ENCODE peak calls at places on chromosome 12, in eight cellular contexts. C is foreskin keratinocyte, O is psoas muscle, V is HepG2, R is IMR-90, P is sigmoid colon, B is HCT116, F is stomach. W is an unnamed sample.

GRCh38 chr12:64833928-64834327 is 9.5 kb downstream of the TBC1D30 start:
- DNase-seq in C (no peak), O (no peak), V (no peak), R (no peak), P (no peak), B (no peak), F (no peak), W (no peak)

GRCh38 chr12:2408262-2408661 is 355.5 kb downstream of the CACNA1C start:
- DNase-seq in C (no peak), O (no peak), V (no peak), R (no peak), P (no peak), B (no peak), F (no peak), W (no peak)

GRCh38 chr12:130873825-130874224 is 2.0 kb downstream of the RAN start:
- DNase-seq in C (no peak), O (no peak), V (no peak), R (no peak), P (no peak), B (no peak), F (no peak), W (no peak)

GRCh38 chr12:32949815-32950214 is 53.2 kb upstream of the PKP2 start:
- DNase-seq in C (no peak), O (no peak), V (no peak), R (no peak), P (no peak), B (no peak), F (no peak), W (no peak)

GRCh38 chr12:97960741-97961608 is 498.4 kb downstream of the RMST start:
- DNase-seq in C (no peak), O (no peak), V (peak), R (no peak), P (no peak), B (peak), F (peak), W (no peak)

GRCh38 chr12:26845057-26845666 is 12.2 kb upstream of the ITPR2 start:
- DNase-seq in C (no peak), O (peak), V (peak), R (peak), P (peak), B (peak), F (peak), W (no peak)

GRCh38 chr12:12035229-12035628 is 35.5 kb upstream of the BCL2L14 start:
- DNase-seq in C (no peak), O (no peak), V (no peak), R (no peak), P (no peak), B (no peak), F (no peak), W (no peak)

GRCh38 chr12:98355322-98355721 is 160.1 kb upstream of the TMPO start:
- DNase-seq in C (peak), O (no peak), V (no peak), R (peak), P (no peak), B (no peak), F (no peak), W (no peak)

GRCh38 chr12:104521731-104522130 is 65.0 kb downstream of the CHST11 start:
- DNase-seq in C (no peak), O (no peak), V (no peak), R (peak), P (no peak), B (no peak), F (no peak), W (no peak)

GRCh38 chr12:1132309-1132708 is 141.3 kb downstream of the ERC1 start:
- DNase-seq in C (no peak), O (no peak), V (no peak), R (no peak), P (no peak), B (no peak), F (no peak), W (no peak)

GRCh38 chr12:120015313-120015712 is 26.3 kb downstream of the BICDL1 start:
- DNase-seq in C (no peak), O (no peak), V (no peak), R (no peak), P (no peak), B (no peak), F (no peak), W (no peak)

GRCh38 chr12:85874064-85874463 is at the start of gene NTS:
- DNase-seq in C (peak), O (no peak), V (no peak), R (no peak), P (no peak), B (no peak), F (no peak), W (no peak)

GRCh38 chr12:48199784-48200198 is 3.3 kb downstream of the OR10AD1 start:
- DNase-seq in C (no peak), O (no peak), V (no peak), R (peak), P (no peak), B (no peak), F (no peak), W (no peak)

GRCh38 chr12:65419284-65420072 is 141.0 kb downstream of the MSRB3 start:
- DNase-seq in C (no peak), O (no peak), V (no peak), R (no peak), P (no peak), B (no peak), F (no peak), W (no peak)

GRCh38 chr12:98911396-98911795 is 266.3 kb downstream of the APAF1 start:
- DNase-seq in C (no peak), O (no peak), V (no peak), R (no peak), P (no peak), B (no peak), F (no peak), W (no peak)

GRCh38 chr12:104758771-104759170 is 199.3 kb downstream of the SLC41A2 start:
- DNase-seq in C (no peak), O (no peak), V (no peak), R (no peak), P (no peak), B (no peak), F (no peak), W (no peak)

GRCh38 chr12:28497889-28498411 is 307.7 kb downstream of the CCDC91 start:
- DNase-seq in C (peak), O (no peak), V (no peak), R (peak), P (no peak), B (peak), F (no peak), W (no peak)
- H3K27ac ChIP-seq in C (peak), O (no peak), V (no peak), R (no peak), P (no peak), B (no peak), F (no peak), W (peak)

GRCh38 chr12:72673853-72674252 is 401.7 kb downstream of the TRHDE start:
- DNase-seq in C (no peak), O (no peak), V (no peak), R (no peak), P (no peak), B (no peak), F (no peak), W (no peak)
- H3K27ac ChIP-seq in C (no peak), O (no peak), V (no peak), R (no peak), P (no peak), B (no peak), F (no peak), W (no peak)

GRCh38 chr12:40692617-40693502 is 621 bp downstream of the CNTN1 start:
- DNase-seq in C (peak), O (peak), V (no peak), R (no peak), P (peak), B (no peak), F (no peak), W (peak)

GRCh38 chr12:40691913-40692616 is at the start of gene CNTN1:
- DNase-seq in C (peak), O (peak), V (no peak), R (peak), P (peak), B (peak), F (no peak), W (peak)

GRCh38 chr12:40684986-40685385 is 7.3 kb upstream of the CNTN1 start:
- DNase-seq in C (no peak), O (no peak), V (no peak), R (no peak), P (no peak), B (no peak), F (no peak), W (no peak)

GRCh38 chr12:40689576-40689975 is 2.7 kb upstream of the CNTN1 start:
- DNase-seq in C (peak), O (no peak), V (no peak), R (no peak), P (no peak), B (no peak), F (no peak), W (no peak)

GRCh38 chr12:40688085-40688725 is 4.0 kb upstream of the CNTN1 start:
- DNase-seq in C (no peak), O (no peak), V (no peak), R (no peak), P (no peak), B (no peak), F (no peak), W (no peak)
- H3K27ac ChIP-seq in C (no peak), O (no peak), V (no peak), R (no peak), P (no peak), B (no peak), F (no peak), W (no peak)

GRCh38 chr12:91948504-91948903 is 197.1 kb downstream of the BTG1 start:
- DNase-seq in C (no peak), O (no peak), V (no peak), R (no peak), P (no peak), B (no peak), F (no peak), W (no peak)
- H3K27ac ChIP-seq in C (no peak), O (no peak), V (no peak), R (no peak), P (no peak), B (no peak), F (no peak), W (no peak)

W was measured in left lung.